ENCODE peak calls at places on chromosome 11, in five cellular contexts. S is HFFc6; B is NCI-H1417; L is GM04503; M is activated naive CD4-positive, alpha-beta T cell. O is an unnamed sample.

GRCh38 chr11:101583180-101584128 is at the start of gene TRPC6:
- DNase-seq in S (no peak), B (peak), L (no peak), M (no peak), O (no peak)

GRCh38 chr11:6156628-6157367 is 13.3 kb downstream of the OR52B2 start:
- DNase-seq in S (no peak), B (no peak), L (no peak), M (no peak), O (no peak)

GRCh38 chr11:70525466-70525865 is 127.1 kb downstream of the CTTN start:
- DNase-seq in S (no peak), B (no peak), L (no peak), M (no peak), O (no peak)

GRCh38 chr11:102279641-102280170 is 37.6 kb upstream of the BIRC3 start:
- DNase-seq in S (peak), B (no peak), L (peak), M (no peak), O (peak)

GRCh38 chr11:34620820-34621792 is at the start of gene EHF:
- DNase-seq in S (no peak), B (no peak), L (no peak), M (no peak), O (no peak)

GRCh38 chr11:67695606-67696005 is 21.2 kb upstream of the ALDH3B2 start:
- DNase-seq in S (no peak), B (no peak), L (no peak), M (no peak), O (no peak)

GRCh38 chr11:120061761-120062560 is 76.0 kb downstream of the TRIM29 start:
- DNase-seq in S (peak), B (no peak), L (no peak), M (no peak), O (no peak)

GRCh38 chr11:2175659-2176058 is 4.0 kb upstream of the TH start:
- DNase-seq in S (peak), B (no peak), L (peak), M (no peak), O (peak)

GRCh38 chr11:27282806-27283205 is 80.2 kb downstream of the CCDC34 start:
- DNase-seq in S (no peak), B (no peak), L (no peak), M (no peak), O (no peak)

GRCh38 chr11:35605691-35606090 is 12.6 kb upstream of the FJX1 start:
- DNase-seq in S (peak), B (no peak), L (no peak), M (no peak), O (no peak)

GRCh38 chr11:75827562-75827961 is 12.6 kb downstream of the UVRAG start:
- DNase-seq in S (no peak), B (no peak), L (no peak), M (no peak), O (no peak)

GRCh38 chr11:83061883-83062282 is 9.8 kb downstream of the RAB30 start:
- DNase-seq in S (no peak), B (no peak), L (no peak), M (no peak), O (no peak)

GRCh38 chr11:129710423-129710822 is 105.2 kb upstream of the TMEM45B start:
- DNase-seq in S (no peak), B (no peak), L (no peak), M (no peak), O (no peak)

GRCh38 chr11:16289541-16289940 is 66.8 kb downstream of the SOX6 start:
- DNase-seq in S (no peak), B (no peak), L (no peak), M (no peak), O (no peak)

GRCh38 chr11:102457056-102457677 is 4.6 kb upstream of the TMEM123 start:
- DNase-seq in S (no peak), B (no peak), L (no peak), M (no peak), O (no peak)

GRCh38 chr11:2399488-2400068 is 972 bp upstream of the TSSC4 start:
- DNase-seq in S (no peak), B (peak), L (no peak), M (no peak), O (no peak)

GRCh38 chr11:63243533-63243932 is at the start of gene SLC22A25:
- DNase-seq in S (no peak), B (no peak), L (no peak), M (no peak), O (no peak)

GRCh38 chr11:67534070-67534679 is 10.9 kb upstream of the CABP2 start:
- DNase-seq in S (no peak), B (no peak), L (no peak), M (no peak), O (no peak)

GRCh38 chr11:79404325-79404724 is 36.5 kb downstream of the TENM4 start:
- DNase-seq in S (no peak), B (no peak), L (no peak), M (no peak), O (no peak)

GRCh38 chr11:2303627-2304155 is 1.9 kb downstream of the TSPAN32 start:
- DNase-seq in S (no peak), B (no peak), L (no peak), M (no peak), O (no peak)

GRCh38 chr11:69721745-69722144 is 17.9 kb upstream of the FGF19 start:
- DNase-seq in S (no peak), B (peak), L (no peak), M (no peak), O (no peak)

GRCh38 chr11:118109231-118109630 is 22.5 kb upstream of the SMIM35 start:
- DNase-seq in S (peak), B (no peak), L (peak), M (no peak), O (no peak)

GRCh38 chr11:108985611-108986279 is 320.9 kb downstream of the DDX10 start:
- DNase-seq in S (peak), B (no peak), L (peak), M (no peak), O (no peak)

GRCh38 chr11:117225553-117226170 is 6.2 kb downstream of the PCSK7 start:
- DNase-seq in S (no peak), B (no peak), L (no peak), M (no peak), O (no peak)

GRCh38 chr11:98568011-98568410 is 452.7 kb upstream of the CNTN5 start:
- DNase-seq in S (no peak), B (no peak), L (no peak), M (no peak), O (no peak)

GRCh38 chr11:36564376-36565032 is 3.3 kb upstream of the RAG1 start:
- DNase-seq in S (peak), B (peak), L (no peak), M (no peak), O (peak)

GRCh38 chr11:132024587-132025295 is 654.3 kb downstream of the NTM start:
- DNase-seq in S (peak), B (no peak), L (peak), M (no peak), O (peak)

GRCh38 chr11:19913893-19914249 is 201.2 kb downstream of the NAV2 start:
- DNase-seq in S (no peak), B (no peak), L (no peak), M (no peak), O (no peak)

GRCh38 chr11:93116641-93117577 is 80.9 kb downstream of the SLC36A4 start:
- DNase-seq in S (no peak), B (no peak), L (no peak), M (no peak), O (no peak)

GRCh38 chr11:68412593-68413475 is 47.7 kb upstream of the PPP6R3 start:
- DNase-seq in S (peak), B (peak), L (peak), M (no peak), O (peak)

GRCh38 chr11:72721689-72722049 is 30.5 kb downstream of the ARAP1 start:
- DNase-seq in S (no peak), B (peak), L (no peak), M (peak), O (no peak)

GRCh38 chr11:10050561-10050960 is 243.5 kb downstream of the SBF2 start:
- DNase-seq in S (peak), B (no peak), L (no peak), M (no peak), O (no peak)

GRCh38 chr11:19813158-19813879 is 100.7 kb downstream of the NAV2 start:
- DNase-seq in S (no peak), B (no peak), L (no peak), M (no peak), O (no peak)

O was measured in AG09309.